ENCODE peak calls at places on chromosomes 12 and 14, in four cellular contexts. R is K562, O is H1, C is HepG2. P is an unnamed sample.

GRCh38 chr14:90721619-90722305 is 94.5 kb downstream of the TTC7B start:
- DNase-seq in R (no peak), O (no peak), C (no peak), P (no peak)

GRCh38 chr12:105574056-105574715 is 243.7 kb downstream of the C12orf75 start:
- DNase-seq in R (no peak), O (no peak), C (no peak), P (no peak)

GRCh38 chr12:57545809-57546437 is 1.1 kb downstream of the DCTN2 start:
- DNase-seq in R (peak), O (no peak), C (peak), P (no peak)

GRCh38 chr12:43914923-43915468 is 79.1 kb downstream of the TMEM117 start:
- DNase-seq in R (peak), O (no peak), C (peak), P (no peak)

GRCh38 chr14:64937176-64937820 is 5.2 kb downstream of the GPX2 start:
- DNase-seq in R (no peak), O (no peak), C (no peak), P (no peak)

GRCh38 chr12:115319641-115320040 is 635.7 kb upstream of the TBX3 start:
- DNase-seq in R (no peak), O (no peak), C (no peak), P (no peak)

GRCh38 chr12:39736406-39736805 is 116.8 kb upstream of the ABCD2 start:
- DNase-seq in R (no peak), O (no peak), C (no peak), P (no peak)

GRCh38 chr12:47763481-47764344 is 5.0 kb upstream of the RAPGEF3 start:
- DNase-seq in R (no peak), O (no peak), C (no peak), P (no peak)

GRCh38 chr14:38405851-38406630 is 150.1 kb upstream of the CLEC14A start:
- DNase-seq in R (no peak), O (no peak), C (no peak), P (peak)

GRCh38 chr14:28635387-28635786 is 131.2 kb upstream of the FOXG1 start:
- DNase-seq in R (peak), O (no peak), C (peak), P (no peak)

GRCh38 chr12:119589087-119589486 is 4.5 kb upstream of the TMEM233 start:
- DNase-seq in R (no peak), O (no peak), C (no peak), P (no peak)

GRCh38 chr14:76090611-76091010 is 61.1 kb upstream of the GPATCH2L start:
- DNase-seq in R (no peak), O (no peak), C (no peak), P (no peak)

GRCh38 chr14:90294872-90295271 is 36.9 kb downstream of the NRDE2 start:
- DNase-seq in R (no peak), O (no peak), C (no peak), P (no peak)

GRCh38 chr14:74974364-74975058 is 19.1 kb upstream of the PGF start:
- DNase-seq in R (no peak), O (no peak), C (no peak), P (no peak)

GRCh38 chr14:105015905-105016304 is 5.0 kb downstream of the CDCA4 start:
- DNase-seq in R (no peak), O (no peak), C (no peak), P (no peak)

GRCh38 chr12:47268501-47269459 is 189.0 kb upstream of the AMIGO2 start:
- DNase-seq in R (no peak), O (no peak), C (no peak), P (no peak)

GRCh38 chr12:20367731-20368652 is at the start of gene PDE3A:
- DNase-seq in R (no peak), O (peak), C (no peak), P (peak)

GRCh38 chr12:49026678-49027480 is 8.3 kb upstream of the PRKAG1 start:
- DNase-seq in R (no peak), O (no peak), C (no peak), P (no peak)

GRCh38 chr12:25775968-25776367 is 182.5 kb upstream of the RASSF8 start:
- DNase-seq in R (no peak), O (no peak), C (no peak), P (no peak)

GRCh38 chr12:117130806-117131205 is 31.6 kb upstream of the TESC start:
- DNase-seq in R (no peak), O (no peak), C (no peak), P (no peak)

GRCh38 chr14:88823968-88824313 is 510 bp upstream of the TTC8 start:
- DNase-seq in R (no peak), O (no peak), C (no peak), P (no peak)

GRCh38 chr12:55830601-55831406 is 1.4 kb upstream of the DNAJC14 start:
- DNase-seq in R (peak), O (no peak), C (peak), P (peak)

GRCh38 chr14:92553456-92553855 is 39.9 kb downstream of the RIN3 start:
- DNase-seq in R (no peak), O (no peak), C (no peak), P (peak)

GRCh38 chr14:55446127-55446736 is 5.8 kb upstream of the TBPL2 start:
- DNase-seq in R (peak), O (no peak), C (peak), P (peak)
- TF ChIP-seq CHD2 in R (no peak), O (no peak), C (no peak), P (no peak)

GRCh38 chr12:1529228-1529861 is 65.0 kb downstream of the FBXL14 start:
- DNase-seq in R (no peak), O (no peak), C (no peak), P (no peak)
- TF ChIP-seq JUN in R (no peak), O (no peak), C (no peak), P (no peak)

GRCh38 chr14:101134851-101135486 is 231.4 kb upstream of the RTL1 start:
- DNase-seq in R (no peak), O (no peak), C (no peak), P (no peak)
- TF ChIP-seq CHD2 in R (no peak), O (no peak), C (no peak), P (no peak)

GRCh38 chr12:18153826-18154225 is 63.8 kb upstream of the RERGL start:
- DNase-seq in R (no peak), O (no peak), C (no peak), P (no peak)

GRCh38 chr12:18160901-18161300 is 70.9 kb upstream of the RERGL start:
- DNase-seq in R (no peak), O (no peak), C (no peak), P (no peak)

DNA sequence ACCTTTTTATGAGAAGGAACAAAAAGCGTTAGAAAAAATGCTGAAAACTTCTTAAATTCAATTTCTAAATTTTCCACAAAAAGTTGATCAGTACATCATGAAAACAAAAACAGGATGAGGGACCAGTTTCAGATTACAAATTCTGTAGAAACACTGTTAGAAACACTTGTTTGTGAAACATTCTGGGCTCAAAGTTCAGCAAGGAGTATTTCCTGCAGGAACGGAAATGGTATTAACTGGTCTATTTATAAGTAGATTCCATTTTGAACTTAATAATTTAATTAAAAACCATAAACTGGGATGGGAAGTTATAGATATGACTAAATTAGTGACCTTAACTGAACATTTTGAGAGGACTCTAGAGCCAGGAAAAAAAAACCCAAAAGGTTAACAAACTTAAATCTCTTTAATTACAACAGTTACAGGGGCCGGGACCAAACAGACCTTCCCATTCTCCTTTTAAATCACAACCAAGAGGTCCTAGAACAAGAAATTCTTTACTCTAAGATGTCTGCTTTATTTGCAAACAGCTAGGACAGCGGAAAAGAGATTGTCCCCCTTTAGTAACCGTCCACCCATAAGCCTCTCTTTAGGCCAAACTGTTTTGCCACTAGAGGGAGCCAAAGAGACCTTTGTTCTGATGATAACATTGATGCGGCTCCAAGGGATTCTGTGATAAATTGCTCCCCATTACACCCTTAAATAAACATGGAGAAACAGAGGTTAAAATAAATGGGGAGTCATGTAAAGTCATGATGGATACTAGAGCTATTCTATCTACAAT is 69.0 kb upstream of the RERGL start:
- DNase-seq in R (peak), O (no peak), C (peak), P (peak)
- TF ChIP-seq JUN in R (no peak), O (no peak), C (no peak), P (no peak)

DNA sequence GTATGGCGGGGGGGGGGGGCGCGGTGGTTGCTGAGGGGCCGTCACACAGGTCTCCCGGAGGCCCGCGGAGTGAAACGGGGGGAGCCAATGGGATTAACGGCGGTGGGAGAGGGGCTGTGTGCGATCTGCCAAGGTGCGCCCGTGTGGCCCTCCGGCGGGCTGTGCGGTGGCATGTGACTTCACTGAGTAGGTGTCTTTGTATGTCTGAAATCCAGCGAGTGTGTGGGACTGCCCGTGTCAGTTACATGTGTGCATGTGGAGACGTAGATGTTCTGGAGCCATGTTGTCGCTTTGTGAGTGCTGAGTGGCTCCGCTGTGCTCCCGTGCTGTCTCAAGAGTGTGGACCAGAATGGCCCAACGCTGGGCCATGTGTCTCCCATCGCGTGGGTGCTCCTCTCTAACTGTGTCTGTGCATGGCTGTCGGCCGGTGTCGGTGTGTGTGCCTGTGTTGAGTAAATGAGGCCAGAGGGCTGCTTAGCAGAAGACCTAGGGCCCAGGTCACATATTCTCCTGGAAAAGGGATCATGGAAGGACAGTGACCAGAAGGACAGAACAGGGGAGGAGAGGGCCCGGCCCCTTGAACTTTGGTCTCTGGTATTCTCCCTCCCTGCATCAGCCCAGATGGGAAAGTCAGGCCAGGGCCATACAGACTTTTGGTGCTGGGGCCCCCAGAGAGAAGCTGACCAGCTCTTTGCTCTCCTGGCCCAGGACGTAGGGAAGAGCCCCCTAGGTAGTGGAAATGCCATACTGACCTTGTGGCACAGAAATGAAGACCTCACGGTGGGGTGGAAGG is 1.6 kb downstream of the PTMS start:
- DNase-seq in R (no peak), O (no peak), C (peak), P (no peak)
- TF ChIP-seq CHD2 in R (no peak), O (no peak), C (no peak), P (no peak)

P was measured in A549.